ENCODE peak calls at places on chromosome 22, in five cellular contexts. D, P, M, A and K are unnamed samples.
A peak's percentile ranks its signal among the peaks of the same experiment; 100 is the strongest.

GRCh38 chr22:22046370-22046769 is 63.8 kb upstream of the TOP3B start:
- DNase-seq in P (no peak), D (no peak), M (no peak), A (no peak), K (no peak)

GRCh38 chr22:45478108-45478771 is 24.4 kb upstream of the FBLN1 start:
- DNase-seq in A (no peak), P (no peak), M (no peak), D (peak; percentile 96), K (peak; percentile 69)

GRCh38 chr22:42922374-42923177 is 65.5 kb upstream of the ARFGAP3 start:
- DNase-seq in D (no peak), M (no peak), A (no peak), P (no peak), K (no peak)

GRCh38 chr22:33969052-33969451 is 48.8 kb upstream of the LARGE1 start:
- DNase-seq in A (no peak), P (no peak), M (no peak), D (no peak), K (no peak)

GRCh38 chr22:38350444-38351359 is 33.5 kb upstream of the CSNK1E start:
- DNase-seq in P (no peak), M (no peak), A (no peak), D (no peak), K (no peak)

GRCh38 chr22:28769394-28770085 is 3.0 kb upstream of the CCDC117 start:
- DNase-seq in A (no peak), P (no peak), D (no peak), M (no peak), K (no peak)

GRCh38 chr22:26481112-26481693 is 2.4 kb downstream of the HPS4 start:
- DNase-seq in D (no peak), A (no peak), P (no peak), M (no peak), K (no peak)

GRCh38 chr22:30241576-30242371 is 4.8 kb downstream of the LIF start:
- DNase-seq in D (peak; percentile 69), M (no peak), A (no peak), P (no peak), K (no peak)

GRCh38 chr22:29710922-29711593 is 8.7 kb upstream of the CABP7 start:
- DNase-seq in M (peak; percentile 16), P (no peak), D (no peak), A (no peak), K (no peak)

GRCh38 chr22:30416403-30416802 is 9.2 kb upstream of the MTFP1 start:
- DNase-seq in A (no peak), M (no peak), P (no peak), D (peak; percentile 31), K (no peak)

GRCh38 chr22:38314140-38314991 is 2.9 kb downstream of the CSNK1E start:
- DNase-seq in M (no peak), P (no peak), A (no peak), D (peak; percentile 75), K (no peak)

GRCh38 chr22:50302041-50302541 is 5.4 kb downstream of the PLXNB2 start:
- DNase-seq in M (no peak), A (no peak), P (no peak), D (peak; percentile 17), K (no peak)

GRCh38 chr22:19970031-19970478 is 28.4 kb upstream of the TXNRD2 start:
- DNase-seq in P (no peak), D (no peak), M (no peak), A (no peak), K (no peak)

GRCh38 chr22:19971276-19972124 is 29.9 kb upstream of the TXNRD2 start:
- DNase-seq in A (no peak), M (no peak), P (no peak), D (no peak), K (no peak)

GRCh38 chr22:19972251-19972650 is 30.6 kb upstream of the TXNRD2 start:
- DNase-seq in A (no peak), M (no peak), D (no peak), P (no peak), K (no peak)

GRCh38 chr22:19969141-19969928 is 27.7 kb upstream of the TXNRD2 start:
- DNase-seq in D (no peak), P (no peak), M (no peak), A (no peak), K (no peak)

DNA sequence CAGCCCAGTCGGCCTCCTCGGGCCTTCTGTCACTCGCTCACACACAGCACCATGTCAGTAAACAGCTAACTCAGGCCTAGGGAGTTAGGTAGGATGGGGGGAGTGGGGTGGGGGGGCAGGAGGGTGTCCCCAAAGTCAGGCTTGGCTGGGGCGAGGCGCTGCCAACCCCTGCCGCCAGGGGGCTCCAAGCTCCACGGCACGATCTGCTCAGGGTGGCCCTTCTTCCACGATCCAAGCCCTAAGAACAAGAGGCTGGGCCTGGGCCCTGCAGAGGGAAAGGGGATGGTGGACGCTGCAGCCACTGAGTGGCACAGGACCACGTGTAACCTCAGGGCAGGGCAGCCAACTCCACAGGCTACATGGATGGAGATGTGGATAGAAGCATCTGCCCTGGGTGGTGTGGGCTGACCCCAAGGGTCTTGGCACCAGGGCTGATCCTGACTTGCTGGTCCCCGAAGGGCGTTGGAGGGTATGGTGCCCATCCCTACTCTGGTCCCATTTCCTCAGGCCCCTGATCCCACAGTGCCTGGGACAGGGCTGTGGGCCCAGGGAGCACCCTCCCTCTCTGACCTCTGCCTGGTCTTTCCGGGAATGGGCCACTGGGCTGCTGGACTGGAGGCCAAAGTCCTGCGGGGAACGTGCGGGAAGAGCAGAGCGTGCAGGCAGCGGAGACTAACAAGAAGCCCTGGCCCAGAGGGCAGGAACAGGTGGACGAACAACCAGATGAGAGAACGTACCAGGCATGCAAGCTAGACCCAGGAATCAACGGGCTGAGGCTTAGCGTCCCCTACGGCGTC is 29.1 kb upstream of the TXNRD2 start:
- DNase-seq in D (peak; percentile 51), M (peak; percentile 50), P (peak; percentile 71), A (no peak), K (peak; percentile 72)
- H3K27ac ChIP-seq in D (no peak overlapping the region), M (no peak overlapping the region), P (no peak overlapping the region), A (no peak overlapping the region), K (peak overlapping the region; percentile 73)

GRCh38 chr22:36569999-36570398 is 41.0 kb upstream of the EIF3D start:
- DNase-seq in M (no peak), P (no peak), A (peak; percentile 33), D (peak; percentile 27), K (no peak)
- H3K27ac ChIP-seq in M (no peak overlapping the region), P (no peak overlapping the region), A (peak overlapping the region; percentile 19), D (no peak overlapping the region), K (no peak overlapping the region)

GRCh38 chr22:17268501-17269223 is 49.4 kb upstream of the ADA2 start:
- DNase-seq in D (no peak), P (no peak), M (no peak), A (no peak), K (no peak)
- H3K27ac ChIP-seq in D (no peak overlapping the region), P (no peak overlapping the region), M (no peak overlapping the region), A (no peak overlapping the region), K (no peak overlapping the region)

GRCh38 chr22:32502346-32502745 is 27.7 kb downstream of the FBXO7 start:
- DNase-seq in M (no peak), P (no peak), A (no peak), D (no peak), K (no peak)
- H3K27ac ChIP-seq in M (no peak overlapping the region), P (no peak overlapping the region), A (no peak overlapping the region), D (no peak overlapping the region), K (no peak overlapping the region)

GRCh38 chr22:46484156-46484860 is 53.1 kb downstream of the CELSR1 start:
- DNase-seq in P (no peak), M (no peak), D (no peak), A (no peak), K (no peak)

GRCh38 chr22:46490538-46490937 is 46.9 kb downstream of the CELSR1 start:
- DNase-seq in P (no peak), M (no peak), A (no peak), D (no peak), K (no peak)

GRCh38 chr22:46483353-46483752 is 54.1 kb downstream of the CELSR1 start:
- DNase-seq in M (no peak), P (no peak), D (no peak), A (no peak), K (no peak)

GRCh38 chr22:46484861-46485595 is 52.4 kb downstream of the CELSR1 start:
- DNase-seq in M (no peak), P (no peak), D (peak; percentile 61), A (no peak), K (no peak)

DNA sequence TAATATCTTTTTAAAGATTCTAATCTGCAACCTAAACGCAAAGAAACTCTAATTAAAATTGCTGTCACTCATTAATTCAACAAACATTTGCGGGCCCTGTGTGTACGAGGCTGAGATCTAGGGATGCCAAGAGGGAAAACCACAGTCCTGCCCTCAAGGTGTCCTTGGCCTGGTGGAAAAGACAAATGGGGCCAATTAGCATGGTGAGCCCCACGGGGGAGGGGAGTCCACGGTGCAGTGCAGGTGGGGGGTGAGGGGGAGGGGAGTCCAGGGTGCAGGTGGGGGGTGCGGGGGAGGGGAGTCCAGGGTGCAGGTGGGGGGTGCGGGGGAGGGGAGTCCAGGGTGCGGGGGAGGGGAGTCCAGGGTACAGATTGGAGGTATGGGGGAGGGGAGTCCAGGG is 50.1 kb downstream of the CELSR1 start:
- DNase-seq in D (no peak), A (no peak), P (no peak), M (no peak), K (no peak)
- H3K27ac ChIP-seq in D (no peak overlapping the region), A (no peak overlapping the region), P (no peak overlapping the region), M (no peak overlapping the region), K (no peak overlapping the region)

GRCh38 chr22:23121026-23121823 is 20.6 kb downstream of the RSPH14 start:
- DNase-seq in M (no peak), D (peak; percentile 32), A (no peak), P (no peak), K (no peak)
- H3K27ac ChIP-seq in M (no peak overlapping the region), D (no peak overlapping the region), A (no peak overlapping the region), P (no peak overlapping the region), K (no peak overlapping the region)

GRCh38 chr22:24848559-24849168 is 42.7 kb downstream of the SGSM1 start:
- DNase-seq in P (no peak), A (no peak), D (no peak), M (no peak), K (no peak)
- H3K27ac ChIP-seq in P (no peak overlapping the region), A (no peak overlapping the region), D (no peak overlapping the region), M (no peak overlapping the region), K (no peak overlapping the region)